ENCODE peak calls at places on chromosomes 7 and 10, in four cellular contexts. D, Q, N and M are unnamed samples.

GRCh38 chr7:124762611-124763143 is 2.9 kb downstream of the GPR37 start:
- DNase-seq in Q (no peak), N (no peak), D (peak; percentile 76), M (no peak)

GRCh38 chr7:116315293-116315692 is 105.0 kb downstream of the TES start:
- DNase-seq in N (no peak), D (no peak), Q (no peak), M (no peak)

GRCh38 chr10:128211953-128212727 is 85.9 kb upstream of the MKI67 start:
- DNase-seq in Q (peak; percentile 95), N (peak; percentile 15), D (peak; percentile 48), M (peak; percentile 97)

GRCh38 chr7:1749351-1749863 is 79.3 kb downstream of the ELFN1 start:
- DNase-seq in Q (no peak), N (no peak), D (no peak), M (no peak)

GRCh38 chr7:130444230-130444629 is 3.4 kb upstream of the CEP41 start:
- DNase-seq in Q (no peak), N (no peak), D (no peak), M (no peak)

GRCh38 chr7:104536956-104537355 is 208.6 kb downstream of the LHFPL3 start:
- DNase-seq in Q (no peak), D (no peak), N (no peak), M (no peak)

GRCh38 chr10:43194861-43195260 is 56.6 kb downstream of the CSGALNACT2 start:
- DNase-seq in N (no peak), D (no peak), Q (peak; percentile 39), M (peak; percentile 11)

GRCh38 chr7:64880322-64881297 is 22.5 kb upstream of the ZNF273 start:
- DNase-seq in N (no peak), Q (peak; percentile 8), D (no peak), M (peak; percentile 14)

GRCh38 chr7:311131-311680 is 21.2 kb downstream of the FOXL3 start:
- DNase-seq in N (no peak), Q (no peak), D (no peak), M (peak; percentile 32)

GRCh38 chr10:75525646-75526045 is 94.2 kb downstream of the LRMDA start:
- DNase-seq in Q (no peak), D (no peak), N (no peak), M (no peak)

GRCh38 chr10:98353105-98353504 is 61.9 kb downstream of the PYROXD2 start:
- DNase-seq in D (no peak), Q (no peak), N (no peak), M (no peak)

GRCh38 chr7:121032645-121033460 is 44.3 kb downstream of the CPED1 start:
- DNase-seq in Q (no peak), N (no peak), D (no peak), M (no peak)

GRCh38 chr7:149558149-149558861 is 60.7 kb upstream of the ZNF746 start:
- DNase-seq in N (no peak), Q (no peak), D (no peak), M (no peak)

GRCh38 chr7:100799037-100799896 is 28.1 kb downstream of the EPHB4 start:
- DNase-seq in N (peak; percentile 5), D (peak; percentile 52), Q (peak; percentile 83), M (peak; percentile 80)

GRCh38 chr10:124708922-124709520 is 35.2 kb downstream of the FAM53B start:
- DNase-seq in N (no peak), D (no peak), Q (no peak), M (peak; percentile 85)

GRCh38 chr7:112160771-112161150 is 45.4 kb downstream of the DOCK4 start:
- DNase-seq in Q (no peak), D (peak; percentile 80), N (no peak), M (no peak)

GRCh38 chr7:33447980-33448379 is 318.6 kb downstream of the BBS9 start:
- DNase-seq in N (no peak), Q (no peak), D (no peak), M (no peak)
- TF ChIP-seq TCF12 in N (no peak), Q (no peak), D (no peak), M (no peak)

DNA sequence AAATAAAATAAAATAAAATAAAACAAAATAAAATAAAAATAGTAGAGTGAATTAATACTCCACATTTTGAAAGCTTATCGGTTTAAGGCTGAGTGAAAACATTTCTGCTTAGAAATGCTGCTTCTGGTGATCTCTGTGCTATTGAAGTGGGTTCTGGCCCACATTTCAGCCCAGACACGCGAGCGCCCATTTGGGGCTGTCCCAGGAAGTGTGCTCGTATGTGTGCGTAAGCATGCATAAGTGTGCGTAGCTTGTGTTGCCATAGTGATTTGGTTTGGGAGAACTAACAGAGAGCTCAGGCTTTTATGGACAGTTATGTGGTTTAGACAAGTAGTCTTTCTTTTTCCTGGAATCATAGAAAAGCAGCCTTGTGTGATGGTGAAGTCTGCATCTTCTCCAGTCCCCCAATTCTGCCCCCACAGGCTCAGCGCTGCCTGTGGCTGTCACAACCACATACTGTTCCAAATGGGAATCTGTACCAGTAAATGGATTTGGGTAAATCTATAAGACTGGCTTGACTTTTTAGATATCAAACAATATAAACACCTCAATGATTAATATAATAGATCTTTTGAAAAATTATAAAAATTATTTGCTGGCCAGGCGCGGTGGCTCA is 29.8 kb upstream of the PURB start:
- DNase-seq in Q (no peak), D (no peak), N (peak; percentile 21), M (no peak)
- TF ChIP-seq TCF12 in Q (no peak), D (no peak), N (peak; percentile 22), M (no peak)

DNA sequence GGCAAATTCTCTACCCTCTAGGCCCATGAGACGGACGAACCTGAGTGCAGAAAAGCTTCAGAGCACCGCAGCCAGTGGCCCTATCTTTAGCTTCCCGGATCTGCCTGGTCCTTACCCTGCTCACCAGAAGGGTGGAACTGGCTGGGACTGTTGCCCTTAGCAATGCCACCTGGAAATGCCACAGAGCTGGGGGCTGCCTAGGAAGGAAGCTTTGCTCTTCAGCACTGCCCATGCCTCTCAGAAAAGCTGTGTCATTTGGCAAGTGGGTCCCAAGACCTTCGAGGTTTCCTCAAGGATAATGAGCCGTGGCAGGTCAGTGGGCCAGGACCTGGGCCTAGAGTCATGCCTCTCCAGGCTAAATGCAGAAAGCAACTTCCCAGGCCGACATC is 2.2 kb upstream of the HOXA10 start:
- DNase-seq in Q (no peak), D (no peak), N (no peak), M (no peak)
- TF ChIP-seq TCF12 in Q (no peak), D (no peak), N (no peak), M (no peak)

DNA sequence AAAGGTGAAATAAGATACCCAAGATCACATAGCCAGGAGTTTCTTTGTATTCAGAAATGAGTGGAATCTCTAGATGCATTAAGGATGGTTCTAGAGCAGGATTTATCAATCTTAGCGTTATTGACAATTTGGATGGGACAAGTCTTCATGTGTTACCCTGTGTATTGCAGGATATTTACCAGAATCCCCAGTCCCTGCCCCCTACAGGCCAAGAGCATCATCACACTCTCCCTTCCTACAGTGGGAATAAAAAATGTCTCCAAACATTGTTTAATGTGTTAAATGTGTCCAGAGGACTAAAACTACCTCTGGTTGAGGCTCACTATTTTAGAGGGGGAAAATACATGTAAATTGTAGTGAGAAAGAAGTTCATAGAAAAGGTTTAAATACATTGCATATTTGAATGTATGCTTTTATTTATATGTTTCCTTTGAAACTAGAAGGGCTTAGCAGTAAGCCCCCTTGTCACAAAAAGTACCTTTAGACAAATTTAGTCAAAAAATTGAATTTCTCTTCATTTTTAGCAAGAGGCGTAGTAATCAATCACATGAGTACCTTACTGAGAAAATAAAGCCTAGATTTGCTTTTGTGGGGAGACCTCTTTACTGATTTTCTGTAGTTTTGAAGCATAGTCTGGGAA is 141.2 kb downstream of the MLLT10 start:
- DNase-seq in N (no peak), D (peak; percentile 64), Q (no peak), M (peak; percentile 39)
- TF ChIP-seq TCF12 in N (no peak), D (no peak), Q (no peak), M (no peak)

DNA sequence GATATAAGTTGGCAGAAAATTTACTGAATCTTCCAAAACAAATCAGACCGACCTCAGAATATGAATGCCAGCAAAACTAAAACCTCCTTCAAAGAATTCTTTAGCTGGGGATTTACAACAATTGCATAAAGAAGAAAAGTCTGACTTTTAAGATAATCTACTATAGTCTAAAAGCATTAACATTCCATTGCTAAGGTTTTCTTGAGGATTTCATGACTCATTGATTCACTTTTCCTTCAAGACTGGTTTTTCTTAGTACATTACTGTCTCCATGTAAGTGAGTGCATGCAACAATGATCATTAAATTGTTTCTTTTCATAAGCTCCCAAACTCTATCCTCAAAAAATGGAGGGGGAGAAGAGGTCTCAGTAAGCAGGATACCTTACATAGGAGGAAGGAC is 3.1 kb downstream of the GLI3 start:
- DNase-seq in Q (no peak), N (no peak), D (no peak), M (no peak)
- TF ChIP-seq TCF12 in Q (no peak), N (no peak), D (no peak), M (no peak)

DNA sequence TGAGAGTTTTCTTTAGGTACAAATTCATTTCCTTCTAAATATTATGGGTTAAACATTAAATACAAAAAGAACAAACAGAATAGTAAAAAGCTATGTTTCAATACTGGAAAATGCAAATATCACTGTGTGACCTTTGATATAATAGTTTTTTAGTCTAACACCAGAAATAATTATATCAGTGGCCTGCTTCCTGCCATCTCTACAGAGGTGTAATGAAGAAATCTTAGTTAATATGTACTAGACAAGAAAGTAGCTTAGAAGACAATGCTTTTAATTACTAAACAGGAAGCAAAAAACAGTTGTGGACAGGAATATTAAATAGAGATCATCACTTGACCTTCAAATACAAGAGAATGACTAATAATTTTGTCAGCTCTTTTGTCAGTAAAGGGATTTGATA is 47.4 kb upstream of the LRRN3 start:
- DNase-seq in D (no peak), Q (no peak), N (no peak), M (no peak)
- TF ChIP-seq TCF12 in D (no peak), Q (no peak), N (no peak), M (no peak)

DNA sequence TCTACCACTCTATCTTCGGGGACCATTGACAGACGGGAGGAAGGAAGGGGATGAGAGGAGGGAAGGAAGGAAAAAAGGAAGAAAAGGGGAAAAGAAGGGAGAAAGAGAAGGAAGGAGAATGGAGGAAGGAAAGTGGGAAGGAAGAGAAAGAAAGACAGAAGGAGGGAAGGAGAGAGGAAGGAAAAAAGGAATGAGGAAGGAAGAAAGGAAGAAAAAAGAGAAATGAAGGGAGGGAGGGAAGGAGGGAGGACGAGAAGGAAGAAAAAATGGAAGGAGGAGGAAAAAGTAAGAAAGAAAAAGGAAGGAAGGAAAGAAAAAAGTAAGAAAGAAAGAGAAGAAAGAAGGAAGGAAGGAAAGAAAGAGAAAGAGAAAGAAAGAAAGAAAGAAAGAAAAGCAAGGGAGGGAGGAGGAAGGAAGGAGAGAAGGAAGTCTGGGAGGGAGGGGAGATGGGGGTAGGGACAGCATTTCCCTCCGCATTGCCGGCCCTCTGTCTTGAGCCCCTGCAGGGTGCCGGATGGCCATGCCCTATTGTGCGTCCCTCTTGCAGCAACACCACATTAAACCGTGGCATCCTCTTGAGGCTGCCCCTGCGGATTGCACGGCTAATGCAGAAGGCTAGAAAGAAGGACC is 128.8 kb downstream of the ADARB2 start:
- DNase-seq in D (no peak), N (no peak), Q (no peak), M (no peak)
- TF ChIP-seq TCF12 in D (no peak), N (no peak), Q (no peak), M (no peak)